ENCODE peak calls at places on chromosomes 16 and 17, in nine cellular contexts. X, J, G, U, Y, D, C, N and A are unnamed samples. For H3K4me1, the result is how much of the 10 kb centered on the place peaks cover.

GRCh38 chr17:6753565-6753964 is 2.3 kb upstream of the XAF1 start:
- DNase-seq in X (no peak), J (no peak), G (no peak), U (no peak), Y (no peak), D (no peak), C (peak), N (no peak), A (no peak)

GRCh38 chr17:828761-829160 is 46.6 kb downstream of the MRM3 start:
- DNase-seq in X (no peak), J (no peak), G (no peak), U (no peak), Y (no peak), D (no peak), C (peak), N (peak), A (no peak)

GRCh38 chr17:83124871-83125514 is 45.6 kb downstream of the METRNL start:
- DNase-seq in X (no peak), J (peak), G (no peak), U (no peak), Y (no peak), D (no peak), C (no peak), N (no peak), A (no peak)

GRCh38 chr17:36993227-36993626 is 44.5 kb downstream of the AATF start:
- DNase-seq in X (no peak), J (no peak), G (no peak), U (no peak), Y (no peak), D (peak), C (no peak), N (no peak), A (no peak)

GRCh38 chr17:37650419-37651003 is 7.3 kb upstream of the DDX52 start:
- DNase-seq in X (no peak), J (no peak), G (no peak), U (no peak), Y (no peak), D (no peak), C (peak), N (peak), A (no peak)

GRCh38 chr17:39150795-39151679 is at the start of gene PLXDC1:
- DNase-seq in X (no peak), J (no peak), G (peak), U (no peak), Y (no peak), D (no peak), C (no peak), N (no peak), A (no peak)

GRCh38 chr16:57435838-57436237 is 11.3 kb downstream of the CIAPIN1 start:
- DNase-seq in X (no peak), J (no peak), G (no peak), U (no peak), Y (no peak), D (no peak), C (no peak), N (no peak), A (no peak)

GRCh38 chr17:292016-292415 is 60.6 kb downstream of the RPH3AL start:
- DNase-seq in X (no peak), J (peak), G (no peak), U (no peak), Y (peak), D (no peak), C (no peak), N (no peak), A (no peak)

GRCh38 chr17:71975331-71975801 is 145.5 kb upstream of the SOX9 start:
- DNase-seq in X (no peak), J (no peak), G (no peak), U (peak), Y (peak), D (no peak), C (peak), N (no peak), A (no peak)

GRCh38 chr16:12609937-12610699 is 193.6 kb downstream of the CPPED1 start:
- DNase-seq in X (no peak), J (no peak), G (no peak), U (no peak), Y (no peak), D (no peak), C (peak), N (no peak), A (no peak)

GRCh38 chr17:73713136-73713535 is 68.9 kb upstream of the SDK2 start:
- DNase-seq in X (no peak), J (no peak), G (no peak), U (no peak), Y (no peak), D (no peak), C (no peak), N (no peak), A (no peak)

GRCh38 chr16:48232459-48233040 is 11.6 kb upstream of the LONP2 start:
- DNase-seq in X (no peak), J (no peak), G (no peak), U (no peak), Y (no peak), D (no peak), C (peak), N (no peak), A (no peak)

GRCh38 chr16:21649196-21649595 is 3.2 kb downstream of the IGSF6 start:
- DNase-seq in X (no peak), J (no peak), G (no peak), U (no peak), Y (no peak), D (no peak), C (no peak), N (no peak), A (no peak)

GRCh38 chr16:12318661-12319463 is 342.3 kb downstream of the SNX29 start:
- DNase-seq in X (no peak), J (no peak), G (no peak), U (no peak), Y (no peak), D (no peak), C (peak), N (no peak), A (no peak)

GRCh38 chr17:17079761-17080160 is 37.5 kb downstream of the MPRIP start:
- DNase-seq in X (no peak), J (peak), G (no peak), U (peak), Y (peak), D (no peak), C (no peak), N (no peak), A (no peak)

GRCh38 chr17:17080181-17080631 is 37.9 kb downstream of the MPRIP start:
- DNase-seq in X (no peak), J (peak), G (no peak), U (no peak), Y (no peak), D (no peak), C (no peak), N (no peak), A (no peak)

GRCh38 chr17:17079336-17079735 is 37.1 kb downstream of the MPRIP start:
- DNase-seq in X (no peak), J (peak), G (no peak), U (no peak), Y (no peak), D (no peak), C (no peak), N (no peak), A (no peak)

GRCh38 chr17:17077861-17078732 is 35.8 kb downstream of the MPRIP start:
- DNase-seq in X (no peak), J (peak), G (no peak), U (no peak), Y (no peak), D (no peak), C (no peak), N (no peak), A (no peak)

GRCh38 chr17:17078832-17079231 is 36.6 kb downstream of the MPRIP start:
- DNase-seq in X (no peak), J (peak), G (no peak), U (no peak), Y (no peak), D (no peak), C (no peak), N (no peak), A (no peak)
- H3K4me1 ChIP-seq in X (under half), J (under half), G (under half), U (half or more), Y (half or more), D (under half), C (under half), N (under half), A (half or more)

GRCh38 chr17:57549468-57549867 is 195.6 kb downstream of the CCDC182 start:
- DNase-seq in X (no peak), J (no peak), G (no peak), U (no peak), Y (no peak), D (no peak), C (no peak), N (no peak), A (no peak)

GRCh38 chr17:57548421-57549385 is 196.4 kb downstream of the CCDC182 start:
- DNase-seq in X (no peak), J (no peak), G (no peak), U (no peak), Y (peak), D (no peak), C (peak), N (peak), A (no peak)

GRCh38 chr17:57550671-57551315 is 194.3 kb downstream of the CCDC182 start:
- DNase-seq in X (no peak), J (no peak), G (no peak), U (no peak), Y (no peak), D (peak), C (no peak), N (no peak), A (no peak)

GRCh38 chr17:57551321-57552079 is 193.6 kb downstream of the CCDC182 start:
- DNase-seq in X (peak), J (no peak), G (peak), U (no peak), Y (no peak), D (no peak), C (no peak), N (no peak), A (peak)

GRCh38 chr17:57549996-57550395 is 195.1 kb downstream of the CCDC182 start:
- DNase-seq in X (no peak), J (no peak), G (no peak), U (no peak), Y (no peak), D (no peak), C (no peak), N (no peak), A (no peak)
- H3K4me1 ChIP-seq in X (under half), J (under half), G (under half), U (half or more), Y (under half), D (half or more), C (under half), N (under half), A (under half)

GRCh38 chr16:19805459-19806160 is 79.0 kb downstream of the GPRC5B start:
- DNase-seq in X (no peak), J (no peak), G (no peak), U (no peak), Y (no peak), D (no peak), C (peak), N (no peak), A (no peak)

GRCh38 chr16:19810817-19811731 is 73.6 kb downstream of the GPRC5B start:
- DNase-seq in X (no peak), J (no peak), G (no peak), U (no peak), Y (no peak), D (no peak), C (peak), N (peak), A (no peak)

GRCh38 chr16:19809693-19810092 is 75.0 kb downstream of the GPRC5B start:
- DNase-seq in X (no peak), J (no peak), G (no peak), U (no peak), Y (no peak), D (no peak), C (no peak), N (no peak), A (no peak)

GRCh38 chr16:19808061-19808621 is 76.5 kb downstream of the GPRC5B start:
- DNase-seq in X (no peak), J (no peak), G (no peak), U (no peak), Y (no peak), D (no peak), C (peak), N (no peak), A (no peak)

GRCh38 chr16:19809121-19809635 is 75.5 kb downstream of the GPRC5B start:
- DNase-seq in X (no peak), J (no peak), G (no peak), U (peak), Y (no peak), D (no peak), C (peak), N (peak), A (no peak)
- H3K4me1 ChIP-seq in X (under half), J (under half), G (under half), U (half or more), Y (under half), D (under half), C (under half), N (under half), A (under half)

GRCh38 chr17:35076874-35077273 is 13.4 kb upstream of the RFFL start:
- DNase-seq in X (no peak), J (no peak), G (no peak), U (no peak), Y (no peak), D (no peak), C (no peak), N (no peak), A (no peak)
- H3K4me1 ChIP-seq in X (half or more), J (under half), G (half or more), U (under half), Y (under half), D (under half), C (under half), N (under half), A (half or more)

GRCh38 chr16:55496509-55497145 is 12.2 kb upstream of the LPCAT2 start:
- DNase-seq in X (no peak), J (no peak), G (no peak), U (no peak), Y (no peak), D (no peak), C (no peak), N (no peak), A (no peak)

GRCh38 chr16:55495616-55496289 is 13.1 kb upstream of the LPCAT2 start:
- DNase-seq in X (no peak), J (no peak), G (no peak), U (no peak), Y (no peak), D (no peak), C (peak), N (no peak), A (no peak)

GRCh38 chr16:55499281-55499680 is 9.6 kb upstream of the LPCAT2 start:
- DNase-seq in X (no peak), J (no peak), G (no peak), U (no peak), Y (no peak), D (no peak), C (no peak), N (no peak), A (no peak)

GRCh38 chr16:55498101-55498500 is 10.8 kb upstream of the LPCAT2 start:
- DNase-seq in X (no peak), J (no peak), G (no peak), U (no peak), Y (no peak), D (no peak), C (no peak), N (no peak), A (no peak)

GRCh38 chr16:55497558-55497957 is 11.3 kb upstream of the LPCAT2 start:
- DNase-seq in X (no peak), J (no peak), G (no peak), U (no peak), Y (no peak), D (no peak), C (no peak), N (no peak), A (no peak)
- H3K4me1 ChIP-seq in X (under half), J (under half), G (under half), U (half or more), Y (under half), D (under half), C (under half), N (under half), A (under half)